ENCODE peak calls at places on chromosome 9, in four cellular contexts. One of them, this sample, is unnamed.

GRCh38 chr9:136310273-136311030 is 6.6 kb upstream of the CCDC187 start:
- DNase-seq in right cardiac atrium: peak; percentile 14
- DNase-seq in colonic mucosa: no peak
- DNase-seq in small intestine: no peak
- DNase-seq in this sample: no peak

GRCh38 chr9:98038958-98039357 is 17.6 kb upstream of the NANS start:
- DNase-seq in right cardiac atrium: no peak
- DNase-seq in colonic mucosa: no peak
- DNase-seq in small intestine: peak; percentile 9
- DNase-seq in this sample: no peak

GRCh38 chr9:20441704-20442423 is 180.4 kb downstream of the MLLT3 start:
- DNase-seq in right cardiac atrium: no peak
- DNase-seq in colonic mucosa: no peak
- DNase-seq in small intestine: no peak
- DNase-seq in this sample: no peak

GRCh38 chr9:109454601-109455155 is 43.4 kb downstream of the PTPN3 start:
- DNase-seq in right cardiac atrium: no peak
- DNase-seq in colonic mucosa: no peak
- DNase-seq in small intestine: no peak
- DNase-seq in this sample: no peak

GRCh38 chr9:20312732-20313131 is 309.6 kb downstream of the MLLT3 start:
- DNase-seq in right cardiac atrium: no peak
- DNase-seq in colonic mucosa: no peak
- DNase-seq in small intestine: no peak
- DNase-seq in this sample: no peak

GRCh38 chr9:94030318-94031179 is 53.7 kb upstream of the PTPDC1 start:
- DNase-seq in right cardiac atrium: peak; percentile 90
- DNase-seq in colonic mucosa: peak; percentile 89
- DNase-seq in small intestine: peak; percentile 89
- DNase-seq in this sample: peak; percentile 71

GRCh38 chr9:94991961-94992907 is 265.7 kb downstream of the AOPEP start:
- DNase-seq in right cardiac atrium: no peak
- DNase-seq in colonic mucosa: no peak
- DNase-seq in small intestine: no peak
- DNase-seq in this sample: no peak

GRCh38 chr9:121727295-121728028 is 76.0 kb downstream of the DAB2IP start:
- DNase-seq in right cardiac atrium: no peak
- DNase-seq in colonic mucosa: no peak
- DNase-seq in small intestine: no peak
- DNase-seq in this sample: no peak

GRCh38 chr9:116658265-116658664 is 28.8 kb upstream of the TRIM32 start:
- DNase-seq in right cardiac atrium: no peak
- DNase-seq in colonic mucosa: no peak
- DNase-seq in small intestine: no peak
- DNase-seq in this sample: no peak

GRCh38 chr9:98369896-98370295 is 114.4 kb upstream of the TBC1D2 start:
- DNase-seq in right cardiac atrium: no peak
- DNase-seq in colonic mucosa: no peak
- DNase-seq in small intestine: no peak
- DNase-seq in this sample: no peak

GRCh38 chr9:136170291-136170901 is 34.5 kb downstream of the LHX3 start:
- DNase-seq in right cardiac atrium: peak; percentile 11
- DNase-seq in colonic mucosa: peak; percentile 33
- DNase-seq in small intestine: peak; percentile 20
- DNase-seq in this sample: no peak

GRCh38 chr9:33170464-33171156 is 3.5 kb upstream of the B4GALT1 start:
- DNase-seq in right cardiac atrium: peak; percentile 56
- DNase-seq in colonic mucosa: peak; percentile 57
- DNase-seq in small intestine: no peak
- DNase-seq in this sample: no peak

GRCh38 chr9:129109504-129109903 is 1.1 kb downstream of the CRAT start:
- DNase-seq in right cardiac atrium: peak; percentile 62
- DNase-seq in colonic mucosa: peak; percentile 50
- DNase-seq in small intestine: peak; percentile 46
- DNase-seq in this sample: no peak

GRCh38 chr9:69027355-69028097 is 8.0 kb upstream of the FXN start:
- DNase-seq in right cardiac atrium: no peak
- DNase-seq in colonic mucosa: peak; percentile 50
- DNase-seq in small intestine: peak; percentile 69
- DNase-seq in this sample: peak; percentile 68

GRCh38 chr9:292915-293314 is 78.2 kb downstream of the DOCK8 start:
- DNase-seq in right cardiac atrium: no peak
- DNase-seq in colonic mucosa: no peak
- DNase-seq in small intestine: no peak
- DNase-seq in this sample: no peak

GRCh38 chr9:126521089-126521488 is 92.6 kb upstream of the LMX1B start:
- DNase-seq in right cardiac atrium: no peak
- DNase-seq in colonic mucosa: no peak
- DNase-seq in small intestine: no peak
- DNase-seq in this sample: no peak

GRCh38 chr9:136596630-136597031 is 50.8 kb upstream of the NOTCH1 start:
- DNase-seq in right cardiac atrium: peak; percentile 70
- DNase-seq in colonic mucosa: no peak
- DNase-seq in small intestine: no peak
- DNase-seq in this sample: peak; percentile 56

GRCh38 chr9:107274953-107275422 is 8.1 kb upstream of the RAD23B start:
- DNase-seq in right cardiac atrium: no peak
- DNase-seq in colonic mucosa: no peak
- DNase-seq in small intestine: no peak
- DNase-seq in this sample: no peak

GRCh38 chr9:6049798-6050197 is 34.4 kb upstream of the RANBP6 start:
- DNase-seq in right cardiac atrium: no peak
- DNase-seq in colonic mucosa: peak; percentile 45
- DNase-seq in small intestine: peak; percentile 40
- DNase-seq in this sample: no peak

GRCh38 chr9:4936277-4936676 is 48.8 kb upstream of the JAK2 start:
- DNase-seq in right cardiac atrium: no peak
- DNase-seq in colonic mucosa: no peak
- DNase-seq in small intestine: no peak
- DNase-seq in this sample: no peak

GRCh38 chr9:86287013-86287412 is 4.7 kb upstream of the ISCA1 start:
- DNase-seq in right cardiac atrium: no peak
- DNase-seq in colonic mucosa: no peak
- DNase-seq in small intestine: no peak
- DNase-seq in this sample: no peak

GRCh38 chr9:121073038-121073437 is 1.7 kb upstream of the CNTRL start:
- DNase-seq in right cardiac atrium: peak; percentile 41
- DNase-seq in colonic mucosa: peak; percentile 34
- DNase-seq in small intestine: no peak
- DNase-seq in this sample: peak; percentile 12

GRCh38 chr9:136547508-136548215 is 1.8 kb upstream of the NOTCH1 start:
- DNase-seq in right cardiac atrium: no peak
- DNase-seq in colonic mucosa: no peak
- DNase-seq in small intestine: no peak
- DNase-seq in this sample: no peak

GRCh38 chr9:33233659-33234335 is 6.2 kb upstream of the SPINK4 start:
- DNase-seq in right cardiac atrium: peak; percentile 27
- DNase-seq in colonic mucosa: peak; percentile 97
- DNase-seq in small intestine: peak; percentile 100
- DNase-seq in this sample: no peak

GRCh38 chr9:96071245-96072124 is 196.0 kb downstream of the ERCC6L2 start:
- DNase-seq in right cardiac atrium: no peak
- DNase-seq in colonic mucosa: no peak
- DNase-seq in small intestine: peak; percentile 25
- DNase-seq in this sample: peak; percentile 28

GRCh38 chr9:131403493-131403773 is 9.5 kb downstream of the PRRC2B start:
- DNase-seq in right cardiac atrium: no peak
- DNase-seq in colonic mucosa: no peak
- DNase-seq in small intestine: no peak
- DNase-seq in this sample: no peak

GRCh38 chr9:131402738-131403492 is 9.0 kb downstream of the PRRC2B start:
- DNase-seq in right cardiac atrium: peak; percentile 93
- DNase-seq in colonic mucosa: peak; percentile 81
- DNase-seq in small intestine: peak; percentile 71
- DNase-seq in this sample: peak; percentile 76

GRCh38 chr9:131399972-131400371 is 6.1 kb downstream of the PRRC2B start:
- DNase-seq in right cardiac atrium: no peak
- DNase-seq in colonic mucosa: no peak
- DNase-seq in small intestine: no peak
- DNase-seq in this sample: no peak

GRCh38 chr9:131400627-131401026 is 6.7 kb downstream of the PRRC2B start:
- DNase-seq in right cardiac atrium: no peak
- DNase-seq in colonic mucosa: no peak
- DNase-seq in small intestine: no peak
- DNase-seq in this sample: no peak

GRCh38 chr9:131402073-131402472 is 8.2 kb downstream of the PRRC2B start:
- DNase-seq in right cardiac atrium: no peak
- DNase-seq in colonic mucosa: no peak
- DNase-seq in small intestine: no peak
- DNase-seq in this sample: no peak
- H3K27ac ChIP-seq in right cardiac atrium: peak overlapping the region; percentile 96
- H3K27ac ChIP-seq in colonic mucosa: peak overlapping the region; percentile 79
- H3K27ac ChIP-seq in small intestine: no peak overlapping the region
- H3K27ac ChIP-seq in this sample: peak overlapping the region; percentile 74

GRCh38 chr9:89428901-89429890 is 68.7 kb downstream of the SEMA4D start:
- DNase-seq in right cardiac atrium: no peak
- DNase-seq in colonic mucosa: no peak
- DNase-seq in small intestine: peak; percentile 18
- DNase-seq in this sample: no peak
- H3K27ac ChIP-seq in right cardiac atrium: no peak overlapping the region
- H3K27ac ChIP-seq in colonic mucosa: no peak overlapping the region
- H3K27ac ChIP-seq in small intestine: no peak overlapping the region
- H3K27ac ChIP-seq in this sample: peak overlapping the region; percentile 38

GRCh38 chr9:36151306-36152210 is 15.0 kb downstream of the GLIPR2 start:
- DNase-seq in right cardiac atrium: peak; percentile 65
- DNase-seq in colonic mucosa: peak; percentile 57
- DNase-seq in small intestine: peak; percentile 65
- DNase-seq in this sample: no peak
- H3K27ac ChIP-seq in right cardiac atrium: peak overlapping the region; percentile 61
- H3K27ac ChIP-seq in colonic mucosa: peak overlapping the region; percentile 35
- H3K27ac ChIP-seq in small intestine: peak overlapping the region; percentile 45
- H3K27ac ChIP-seq in this sample: no peak overlapping the region

GRCh38 chr9:87498816-87499454 is 1.3 kb downstream of the DAPK1 start:
- DNase-seq in right cardiac atrium: no peak
- DNase-seq in colonic mucosa: no peak
- DNase-seq in small intestine: no peak
- DNase-seq in this sample: no peak

GRCh38 chr9:87498046-87498815 is 564 bp downstream of the DAPK1 start:
- DNase-seq in right cardiac atrium: peak; percentile 51
- DNase-seq in colonic mucosa: peak; percentile 43
- DNase-seq in small intestine: peak; percentile 53
- DNase-seq in this sample: peak; percentile 56

GRCh38 chr9:87500894-87501656 is 3.4 kb downstream of the DAPK1 start:
- DNase-seq in right cardiac atrium: no peak
- DNase-seq in colonic mucosa: no peak
- DNase-seq in small intestine: no peak
- DNase-seq in this sample: no peak

GRCh38 chr9:87500491-87500890 is 2.8 kb downstream of the DAPK1 start:
- DNase-seq in right cardiac atrium: no peak
- DNase-seq in colonic mucosa: no peak
- DNase-seq in small intestine: no peak
- DNase-seq in this sample: no peak

DNA sequence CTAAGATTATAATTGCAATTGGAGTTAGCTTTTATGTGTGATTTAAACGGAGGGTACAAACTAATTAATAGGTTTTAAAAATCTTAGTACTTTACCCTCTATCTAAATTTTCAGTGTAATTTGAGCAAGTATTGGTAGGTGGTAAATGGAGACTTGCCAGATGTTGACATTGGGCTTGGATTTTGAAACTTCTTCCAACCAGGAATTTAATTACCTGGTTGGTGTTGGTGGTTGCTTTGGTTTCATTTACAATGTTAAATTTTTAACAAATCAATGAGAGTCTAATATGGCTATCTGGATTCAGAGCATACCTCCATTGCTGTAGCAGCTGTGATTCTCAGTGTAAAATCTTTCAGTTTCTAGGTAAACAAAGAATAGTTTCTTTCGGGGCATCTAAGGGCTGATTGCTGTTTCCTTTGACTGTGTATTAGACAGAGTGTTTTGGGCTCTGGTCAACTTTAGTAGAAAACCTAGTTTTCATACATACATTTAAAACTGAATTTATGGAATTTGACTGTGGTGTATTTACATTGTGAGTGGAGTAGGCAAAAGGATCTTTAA is 1.9 kb downstream of the DAPK1 start:
- DNase-seq in right cardiac atrium: no peak
- DNase-seq in colonic mucosa: no peak
- DNase-seq in small intestine: no peak
- DNase-seq in this sample: no peak
- H3K27ac ChIP-seq in right cardiac atrium: no peak overlapping the region
- H3K27ac ChIP-seq in colonic mucosa: no peak overlapping the region
- H3K27ac ChIP-seq in small intestine: no peak overlapping the region
- H3K27ac ChIP-seq in this sample: peak overlapping the region; percentile 78

GRCh38 chr9:75889977-75890540 is 414 bp upstream of the PCSK5 start:
- DNase-seq in right cardiac atrium: peak; percentile 50
- DNase-seq in colonic mucosa: peak; percentile 62
- DNase-seq in small intestine: peak; percentile 74
- DNase-seq in this sample: no peak
- H3K27ac ChIP-seq in right cardiac atrium: peak overlapping the region; percentile 57
- H3K27ac ChIP-seq in colonic mucosa: peak overlapping the region; percentile 84
- H3K27ac ChIP-seq in small intestine: peak overlapping the region; percentile 69
- H3K27ac ChIP-seq in this sample: peak overlapping the region; percentile 83

DNA sequence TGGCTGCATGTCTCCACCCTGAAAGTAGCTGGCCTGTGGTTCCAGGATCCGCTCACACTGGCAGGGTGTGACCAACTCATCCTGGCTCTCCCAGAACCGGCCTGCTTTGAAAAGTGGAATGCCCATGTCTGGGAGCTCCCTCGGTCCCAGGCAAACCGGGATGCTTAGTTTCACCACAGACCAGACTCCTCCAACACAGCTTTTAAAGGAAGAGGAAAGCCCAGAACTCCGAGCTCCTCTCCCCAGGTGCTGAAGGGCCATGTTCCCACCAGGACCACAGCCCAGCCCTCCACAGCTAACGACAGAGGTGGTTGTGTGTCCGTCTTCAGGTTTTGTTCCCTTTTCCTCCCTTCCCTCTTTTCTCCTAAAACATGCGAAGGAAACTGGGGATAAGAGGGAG is 38.0 kb downstream of the GTF3C4 start:
- DNase-seq in right cardiac atrium: no peak
- DNase-seq in colonic mucosa: no peak
- DNase-seq in small intestine: no peak
- DNase-seq in this sample: no peak
- H3K27ac ChIP-seq in right cardiac atrium: no peak overlapping the region
- H3K27ac ChIP-seq in colonic mucosa: no peak overlapping the region
- H3K27ac ChIP-seq in small intestine: no peak overlapping the region
- H3K27ac ChIP-seq in this sample: no peak overlapping the region

DNA sequence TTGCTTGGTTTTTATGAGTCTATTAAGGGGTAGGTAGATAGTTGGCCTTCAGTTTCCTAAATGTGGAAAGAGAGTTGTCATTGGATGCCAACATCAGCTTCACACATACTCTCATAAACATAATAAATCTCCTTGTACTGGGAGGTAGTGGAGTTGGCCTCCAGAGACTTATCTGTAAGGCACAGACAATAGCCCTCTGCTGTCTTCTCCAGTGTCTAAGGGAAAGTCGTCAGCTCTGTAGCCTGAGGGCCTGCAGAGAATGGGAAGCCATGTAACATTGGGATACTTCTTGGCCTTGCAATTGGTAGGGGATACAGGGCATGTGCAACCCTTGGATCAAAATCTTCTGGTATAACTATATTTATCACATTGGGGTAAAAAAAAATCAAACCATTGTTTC is 331.9 kb upstream of the KLF9 start:
- DNase-seq in right cardiac atrium: no peak
- DNase-seq in colonic mucosa: no peak
- DNase-seq in small intestine: no peak
- DNase-seq in this sample: no peak
- H3K27ac ChIP-seq in right cardiac atrium: no peak overlapping the region
- H3K27ac ChIP-seq in colonic mucosa: no peak overlapping the region
- H3K27ac ChIP-seq in small intestine: no peak overlapping the region
- H3K27ac ChIP-seq in this sample: no peak overlapping the region

This sample was measured in caudate nucleus.